ENCODE peak calls at places on chromosomes 11 and 22, in five cellular contexts. One of them, this sample, is unnamed.

GRCh38 chr11:44566952-44567875 is 1.8 kb downstream of the CD82 start:
- DNase-seq in fibroblast of lung: no peak
- DNase-seq in activated CD8-positive, alpha-beta memory T cell treated with anti-CD3 and anti-CD28 coated beads, Interleukin-2, amount 50 U/mL, for 48 hours: no peak
- DNase-seq in HCT116: no peak
- DNase-seq in dermis blood vessel endothelial cell: no peak
- DNase-seq in this sample: no peak

GRCh38 chr11:17508816-17509215 is 32.2 kb upstream of the ABCC8 start:
- DNase-seq in HCT116: no peak
- DNase-seq in activated CD8-positive, alpha-beta memory T cell treated with anti-CD3 and anti-CD28 coated beads, Interleukin-2, amount 50 U/mL, for 48 hours: no peak
- DNase-seq in fibroblast of lung: no peak
- DNase-seq in dermis blood vessel endothelial cell: peak
- DNase-seq in this sample: no peak

GRCh38 chr11:110085255-110085838 is 7.8 kb upstream of the ZC3H12C start:
- DNase-seq in activated CD8-positive, alpha-beta memory T cell treated with anti-CD3 and anti-CD28 coated beads, Interleukin-2, amount 50 U/mL, for 48 hours: no peak
- DNase-seq in HCT116: no peak
- DNase-seq in dermis blood vessel endothelial cell: no peak
- DNase-seq in fibroblast of lung: peak
- DNase-seq in this sample: no peak

GRCh38 chr22:29661355-29661754 is 57.9 kb downstream of the NF2 start:
- DNase-seq in fibroblast of lung: peak
- DNase-seq in activated CD8-positive, alpha-beta memory T cell treated with anti-CD3 and anti-CD28 coated beads, Interleukin-2, amount 50 U/mL, for 48 hours: no peak
- DNase-seq in dermis blood vessel endothelial cell: peak
- DNase-seq in HCT116: no peak
- DNase-seq in this sample: no peak

GRCh38 chr11:134367781-134368180 is 36.0 kb downstream of the GLB1L2 start:
- DNase-seq in dermis blood vessel endothelial cell: no peak
- DNase-seq in HCT116: no peak
- DNase-seq in fibroblast of lung: no peak
- DNase-seq in activated CD8-positive, alpha-beta memory T cell treated with anti-CD3 and anti-CD28 coated beads, Interleukin-2, amount 50 U/mL, for 48 hours: no peak
- DNase-seq in this sample: no peak

GRCh38 chr11:86191874-86192273 is 52.7 kb upstream of the EED start:
- DNase-seq in dermis blood vessel endothelial cell: no peak
- DNase-seq in HCT116: no peak
- DNase-seq in activated CD8-positive, alpha-beta memory T cell treated with anti-CD3 and anti-CD28 coated beads, Interleukin-2, amount 50 U/mL, for 48 hours: no peak
- DNase-seq in fibroblast of lung: no peak
- DNase-seq in this sample: no peak

GRCh38 chr11:118206612-118207031 is 18.2 kb downstream of the JAML start:
- DNase-seq in HCT116: no peak
- DNase-seq in fibroblast of lung: no peak
- DNase-seq in activated CD8-positive, alpha-beta memory T cell treated with anti-CD3 and anti-CD28 coated beads, Interleukin-2, amount 50 U/mL, for 48 hours: no peak
- DNase-seq in dermis blood vessel endothelial cell: peak
- DNase-seq in this sample: no peak

GRCh38 chr11:72684236-72684912 is 10.2 kb upstream of the PDE2A start:
- DNase-seq in activated CD8-positive, alpha-beta memory T cell treated with anti-CD3 and anti-CD28 coated beads, Interleukin-2, amount 50 U/mL, for 48 hours: peak
- DNase-seq in HCT116: peak
- DNase-seq in dermis blood vessel endothelial cell: peak
- DNase-seq in fibroblast of lung: peak
- DNase-seq in this sample: no peak

GRCh38 chr11:31240340-31240904 is 129.1 kb downstream of the DCDC1 start:
- DNase-seq in fibroblast of lung: peak
- DNase-seq in dermis blood vessel endothelial cell: peak
- DNase-seq in activated CD8-positive, alpha-beta memory T cell treated with anti-CD3 and anti-CD28 coated beads, Interleukin-2, amount 50 U/mL, for 48 hours: no peak
- DNase-seq in HCT116: peak
- DNase-seq in this sample: no peak

GRCh38 chr11:31806186-31806943 is 4.8 kb downstream of the PAX6 start:
- DNase-seq in activated CD8-positive, alpha-beta memory T cell treated with anti-CD3 and anti-CD28 coated beads, Interleukin-2, amount 50 U/mL, for 48 hours: no peak
- DNase-seq in fibroblast of lung: no peak
- DNase-seq in dermis blood vessel endothelial cell: no peak
- DNase-seq in HCT116: no peak
- DNase-seq in this sample: no peak

GRCh38 chr11:38990139-38990538 is 2392.1 kb upstream of the RAG2 start:
- DNase-seq in dermis blood vessel endothelial cell: no peak
- DNase-seq in HCT116: no peak
- DNase-seq in fibroblast of lung: no peak
- DNase-seq in activated CD8-positive, alpha-beta memory T cell treated with anti-CD3 and anti-CD28 coated beads, Interleukin-2, amount 50 U/mL, for 48 hours: no peak
- DNase-seq in this sample: no peak

GRCh38 chr11:995752-996420 is 40.6 kb downstream of the MUC6 start:
- DNase-seq in HCT116: no peak
- DNase-seq in fibroblast of lung: peak
- DNase-seq in dermis blood vessel endothelial cell: no peak
- DNase-seq in activated CD8-positive, alpha-beta memory T cell treated with anti-CD3 and anti-CD28 coated beads, Interleukin-2, amount 50 U/mL, for 48 hours: no peak
- DNase-seq in this sample: no peak

GRCh38 chr11:10387209-10388083 is 67.6 kb upstream of the AMPD3 start:
- DNase-seq in HCT116: no peak
- DNase-seq in dermis blood vessel endothelial cell: no peak
- DNase-seq in activated CD8-positive, alpha-beta memory T cell treated with anti-CD3 and anti-CD28 coated beads, Interleukin-2, amount 50 U/mL, for 48 hours: no peak
- DNase-seq in fibroblast of lung: peak
- DNase-seq in this sample: peak

GRCh38 chr11:79160786-79161403 is 279.9 kb downstream of the TENM4 start:
- DNase-seq in dermis blood vessel endothelial cell: no peak
- DNase-seq in HCT116: no peak
- DNase-seq in fibroblast of lung: peak
- DNase-seq in activated CD8-positive, alpha-beta memory T cell treated with anti-CD3 and anti-CD28 coated beads, Interleukin-2, amount 50 U/mL, for 48 hours: no peak
- DNase-seq in this sample: no peak

GRCh38 chr11:68677432-68677831 is 6.9 kb upstream of the GAL start:
- DNase-seq in dermis blood vessel endothelial cell: peak
- DNase-seq in fibroblast of lung: peak
- DNase-seq in HCT116: peak
- DNase-seq in activated CD8-positive, alpha-beta memory T cell treated with anti-CD3 and anti-CD28 coated beads, Interleukin-2, amount 50 U/mL, for 48 hours: no peak
- DNase-seq in this sample: no peak

GRCh38 chr11:126109941-126110731 is 47.5 kb upstream of the CDON start:
- DNase-seq in fibroblast of lung: peak
- DNase-seq in HCT116: no peak
- DNase-seq in dermis blood vessel endothelial cell: no peak
- DNase-seq in activated CD8-positive, alpha-beta memory T cell treated with anti-CD3 and anti-CD28 coated beads, Interleukin-2, amount 50 U/mL, for 48 hours: no peak
- DNase-seq in this sample: no peak

GRCh38 chr22:50613291-50613981 is 12.8 kb downstream of the MAPK8IP2 start:
- DNase-seq in fibroblast of lung: peak
- DNase-seq in HCT116: peak
- DNase-seq in activated CD8-positive, alpha-beta memory T cell treated with anti-CD3 and anti-CD28 coated beads, Interleukin-2, amount 50 U/mL, for 48 hours: no peak
- DNase-seq in dermis blood vessel endothelial cell: no peak
- DNase-seq in this sample: peak

GRCh38 chr11:123543796-123544195 is 110.6 kb downstream of the SCN3B start:
- DNase-seq in fibroblast of lung: peak
- DNase-seq in dermis blood vessel endothelial cell: peak
- DNase-seq in HCT116: peak
- DNase-seq in activated CD8-positive, alpha-beta memory T cell treated with anti-CD3 and anti-CD28 coated beads, Interleukin-2, amount 50 U/mL, for 48 hours: no peak
- DNase-seq in this sample: no peak

GRCh38 chr22:36010913-36011312 is 17.7 kb downstream of the RBFOX2 start:
- DNase-seq in fibroblast of lung: peak
- DNase-seq in dermis blood vessel endothelial cell: peak
- DNase-seq in activated CD8-positive, alpha-beta memory T cell treated with anti-CD3 and anti-CD28 coated beads, Interleukin-2, amount 50 U/mL, for 48 hours: no peak
- DNase-seq in HCT116: no peak
- DNase-seq in this sample: no peak

GRCh38 chr11:5992604-5993251 is 5.9 kb upstream of the OR52L1 start:
- DNase-seq in dermis blood vessel endothelial cell: peak
- DNase-seq in fibroblast of lung: peak
- DNase-seq in HCT116: peak
- DNase-seq in activated CD8-positive, alpha-beta memory T cell treated with anti-CD3 and anti-CD28 coated beads, Interleukin-2, amount 50 U/mL, for 48 hours: no peak
- DNase-seq in this sample: no peak

GRCh38 chr11:94525933-94526332 is 13.7 kb downstream of the C11orf97 start:
- DNase-seq in fibroblast of lung: peak
- DNase-seq in dermis blood vessel endothelial cell: peak
- DNase-seq in HCT116: no peak
- DNase-seq in activated CD8-positive, alpha-beta memory T cell treated with anti-CD3 and anti-CD28 coated beads, Interleukin-2, amount 50 U/mL, for 48 hours: no peak
- DNase-seq in this sample: no peak

GRCh38 chr11:102306817-102307814 is 10.2 kb upstream of the BIRC3 start:
- DNase-seq in activated CD8-positive, alpha-beta memory T cell treated with anti-CD3 and anti-CD28 coated beads, Interleukin-2, amount 50 U/mL, for 48 hours: no peak
- DNase-seq in fibroblast of lung: no peak
- DNase-seq in dermis blood vessel endothelial cell: no peak
- DNase-seq in HCT116: no peak
- DNase-seq in this sample: no peak